ENCODE peak calls at places on chromosomes 12 and 14, in eight cellular contexts. One of them, this sample, is unnamed.

GRCh38 chr14:105857816-105858675 is 331.7 kb downstream of the TMEM121 start:
- DNase-seq in fibroblast of lung: no peak
- DNase-seq in lung: no peak
- DNase-seq in GM13977: no peak
- DNase-seq in upper lobe of left lung: peak
- DNase-seq in GM20000: peak
- DNase-seq in AG04450: no peak
- DNase-seq in heart right ventricle: no peak
- DNase-seq in this sample: peak

GRCh38 chr14:58882577-58883018 is 244.8 kb downstream of the DACT1 start:
- DNase-seq in heart right ventricle: no peak
- DNase-seq in GM13977: no peak
- DNase-seq in upper lobe of left lung: no peak
- DNase-seq in lung: no peak
- DNase-seq in GM20000: no peak
- DNase-seq in AG04450: no peak
- DNase-seq in fibroblast of lung: peak
- DNase-seq in this sample: no peak

GRCh38 chr12:76878045-76878898 is 547 bp downstream of the CSRP2 start:
- DNase-seq in upper lobe of left lung: peak
- DNase-seq in heart right ventricle: peak
- DNase-seq in GM13977: peak
- DNase-seq in AG04450: no peak
- DNase-seq in fibroblast of lung: peak
- DNase-seq in GM20000: peak
- DNase-seq in lung: no peak
- DNase-seq in this sample: peak

GRCh38 chr14:103723176-103724081 is 7.8 kb downstream of the ZFYVE21 start:
- DNase-seq in GM13977: no peak
- DNase-seq in AG04450: no peak
- DNase-seq in fibroblast of lung: no peak
- DNase-seq in GM20000: no peak
- DNase-seq in upper lobe of left lung: no peak
- DNase-seq in lung: no peak
- DNase-seq in heart right ventricle: no peak
- DNase-seq in this sample: no peak

GRCh38 chr14:67704484-67705089 is 2.9 kb downstream of the RDH12 start:
- DNase-seq in GM20000: peak
- DNase-seq in heart right ventricle: no peak
- DNase-seq in GM13977: peak
- DNase-seq in fibroblast of lung: peak
- DNase-seq in lung: no peak
- DNase-seq in AG04450: no peak
- DNase-seq in upper lobe of left lung: no peak
- DNase-seq in this sample: no peak

GRCh38 chr14:89855961-89856360 is 98.6 kb downstream of the EFCAB11 start:
- DNase-seq in GM20000: no peak
- DNase-seq in heart right ventricle: no peak
- DNase-seq in upper lobe of left lung: no peak
- DNase-seq in lung: no peak
- DNase-seq in GM13977: no peak
- DNase-seq in fibroblast of lung: peak
- DNase-seq in AG04450: peak
- DNase-seq in this sample: no peak

GRCh38 chr12:58176296-58176869 is 235.0 kb downstream of the ATP23 start:
- DNase-seq in GM13977: no peak
- DNase-seq in AG04450: no peak
- DNase-seq in lung: no peak
- DNase-seq in upper lobe of left lung: no peak
- DNase-seq in fibroblast of lung: peak
- DNase-seq in GM20000: no peak
- DNase-seq in heart right ventricle: no peak
- DNase-seq in this sample: no peak

GRCh38 chr14:49971156-49972141 is 78.6 kb downstream of the ARF6 start:
- DNase-seq in heart right ventricle: no peak
- DNase-seq in GM13977: peak
- DNase-seq in fibroblast of lung: peak
- DNase-seq in AG04450: no peak
- DNase-seq in upper lobe of left lung: no peak
- DNase-seq in GM20000: peak
- DNase-seq in lung: no peak
- DNase-seq in this sample: no peak

GRCh38 chr12:121815221-121815620 is 11.4 kb downstream of the SETD1B start:
- DNase-seq in fibroblast of lung: no peak
- DNase-seq in upper lobe of left lung: no peak
- DNase-seq in GM20000: no peak
- DNase-seq in AG04450: no peak
- DNase-seq in GM13977: no peak
- DNase-seq in heart right ventricle: no peak
- DNase-seq in lung: no peak
- DNase-seq in this sample: no peak

GRCh38 chr12:107243316-107243715 is 150.0 kb upstream of the CRY1 start:
- DNase-seq in lung: no peak
- DNase-seq in heart right ventricle: no peak
- DNase-seq in GM20000: no peak
- DNase-seq in upper lobe of left lung: no peak
- DNase-seq in GM13977: no peak
- DNase-seq in AG04450: no peak
- DNase-seq in fibroblast of lung: no peak
- DNase-seq in this sample: no peak

GRCh38 chr14:52844262-52845060 is 53.1 kb upstream of the GNPNAT1 start:
- DNase-seq in fibroblast of lung: no peak
- DNase-seq in GM13977: no peak
- DNase-seq in upper lobe of left lung: no peak
- DNase-seq in GM20000: no peak
- DNase-seq in AG04450: no peak
- DNase-seq in heart right ventricle: peak
- DNase-seq in lung: no peak
- DNase-seq in this sample: no peak

GRCh38 chr14:49992901-49993335 is 100.0 kb downstream of the ARF6 start:
- DNase-seq in upper lobe of left lung: no peak
- DNase-seq in AG04450: no peak
- DNase-seq in GM13977: peak
- DNase-seq in lung: no peak
- DNase-seq in GM20000: peak
- DNase-seq in fibroblast of lung: peak
- DNase-seq in heart right ventricle: no peak
- DNase-seq in this sample: no peak

GRCh38 chr12:54716284-54716683 is 68.1 kb upstream of the DCD start:
- DNase-seq in lung: no peak
- DNase-seq in fibroblast of lung: no peak
- DNase-seq in heart right ventricle: no peak
- DNase-seq in upper lobe of left lung: no peak
- DNase-seq in GM13977: no peak
- DNase-seq in GM20000: no peak
- DNase-seq in AG04450: no peak
- DNase-seq in this sample: no peak

GRCh38 chr12:47811070-47811391 is 8.7 kb downstream of the HDAC7 start:
- DNase-seq in GM13977: no peak
- DNase-seq in heart right ventricle: peak
- DNase-seq in fibroblast of lung: no peak
- DNase-seq in GM20000: no peak
- DNase-seq in upper lobe of left lung: no peak
- DNase-seq in AG04450: no peak
- DNase-seq in lung: no peak
- DNase-seq in this sample: no peak

GRCh38 chr14:31162910-31163649 is 44.5 kb downstream of the HECTD1 start:
- DNase-seq in GM20000: no peak
- DNase-seq in lung: no peak
- DNase-seq in heart right ventricle: no peak
- DNase-seq in AG04450: no peak
- DNase-seq in fibroblast of lung: no peak
- DNase-seq in upper lobe of left lung: no peak
- DNase-seq in GM13977: no peak
- DNase-seq in this sample: no peak

GRCh38 chr12:54723653-54724256 is 75.6 kb upstream of the DCD start:
- DNase-seq in upper lobe of left lung: no peak
- DNase-seq in GM20000: peak
- DNase-seq in GM13977: no peak
- DNase-seq in lung: no peak
- DNase-seq in heart right ventricle: no peak
- DNase-seq in AG04450: no peak
- DNase-seq in fibroblast of lung: peak
- DNase-seq in this sample: no peak

GRCh38 chr12:116347265-116347664 is 69.8 kb upstream of the MED13L start:
- DNase-seq in AG04450: no peak
- DNase-seq in heart right ventricle: no peak
- DNase-seq in lung: no peak
- DNase-seq in GM13977: no peak
- DNase-seq in GM20000: no peak
- DNase-seq in fibroblast of lung: no peak
- DNase-seq in upper lobe of left lung: no peak
- DNase-seq in this sample: no peak

GRCh38 chr14:34501997-34502396 is 37.5 kb downstream of the EAPP start:
- DNase-seq in fibroblast of lung: peak
- DNase-seq in heart right ventricle: no peak
- DNase-seq in GM20000: no peak
- DNase-seq in upper lobe of left lung: no peak
- DNase-seq in GM13977: no peak
- DNase-seq in lung: no peak
- DNase-seq in AG04450: no peak
- DNase-seq in this sample: no peak

GRCh38 chr12:14418526-14418925 is 53.0 kb downstream of the ATF7IP start:
- DNase-seq in fibroblast of lung: peak
- DNase-seq in GM20000: no peak
- DNase-seq in upper lobe of left lung: no peak
- DNase-seq in heart right ventricle: no peak
- DNase-seq in AG04450: no peak
- DNase-seq in GM13977: no peak
- DNase-seq in lung: no peak
- DNase-seq in this sample: no peak

GRCh38 chr14:105879503-105879866 is 353.1 kb downstream of the TMEM121 start:
- DNase-seq in GM20000: no peak
- DNase-seq in heart right ventricle: peak
- DNase-seq in upper lobe of left lung: peak
- DNase-seq in GM13977: no peak
- DNase-seq in lung: no peak
- DNase-seq in AG04450: no peak
- DNase-seq in fibroblast of lung: no peak
- DNase-seq in this sample: peak

GRCh38 chr12:52650520-52651081 is 1.4 kb downstream of the KRT2 start:
- DNase-seq in GM20000: no peak
- DNase-seq in AG04450: no peak
- DNase-seq in fibroblast of lung: no peak
- DNase-seq in heart right ventricle: no peak
- DNase-seq in lung: no peak
- DNase-seq in GM13977: no peak
- DNase-seq in upper lobe of left lung: no peak
- DNase-seq in this sample: no peak

GRCh38 chr14:76891436-76891835 is 65.2 kb downstream of the LRRC74A start:
- DNase-seq in GM13977: no peak
- DNase-seq in GM20000: no peak
- DNase-seq in fibroblast of lung: no peak
- DNase-seq in upper lobe of left lung: no peak
- DNase-seq in heart right ventricle: no peak
- DNase-seq in lung: no peak
- DNase-seq in AG04450: no peak
- DNase-seq in this sample: no peak

GRCh38 chr12:4809449-4810218 is 89.4 kb downstream of the GALNT8 start:
- DNase-seq in GM13977: no peak
- DNase-seq in fibroblast of lung: no peak
- DNase-seq in heart right ventricle: no peak
- DNase-seq in AG04450: no peak
- DNase-seq in GM20000: peak
- DNase-seq in upper lobe of left lung: peak
- DNase-seq in lung: no peak
- DNase-seq in this sample: no peak
- TF ChIP-seq CTCF in GM13977: peak
- TF ChIP-seq CTCF in fibroblast of lung: no peak
- TF ChIP-seq CTCF in heart right ventricle: no peak
- TF ChIP-seq CTCF in AG04450: no peak
- TF ChIP-seq CTCF in GM20000: no peak
- TF ChIP-seq CTCF in upper lobe of left lung: no peak
- TF ChIP-seq CTCF in lung: no peak
- TF ChIP-seq CTCF in this sample: peak

DNA sequence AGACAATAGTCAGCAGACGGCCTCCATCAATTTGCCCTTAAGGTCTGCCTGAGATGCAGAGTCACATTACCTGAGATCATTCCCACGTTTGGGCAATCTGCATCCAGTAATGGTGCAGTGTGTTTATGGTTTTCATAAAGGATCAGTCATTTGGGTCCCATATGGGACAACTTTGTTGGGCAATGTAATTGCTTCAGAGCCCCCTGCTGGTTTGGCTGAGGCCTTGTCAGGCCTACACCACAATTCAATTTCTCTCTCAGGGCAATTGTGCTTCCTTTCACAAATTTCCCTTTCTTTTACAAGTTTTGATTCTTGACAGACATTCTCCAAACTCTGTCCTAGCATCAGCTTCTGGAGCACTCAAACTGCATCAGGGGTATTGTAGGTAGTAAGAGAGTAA is 191.2 kb upstream of the SSTR1 start:
- DNase-seq in GM13977: no peak
- DNase-seq in GM20000: no peak
- DNase-seq in heart right ventricle: no peak
- DNase-seq in upper lobe of left lung: no peak
- DNase-seq in lung: no peak
- DNase-seq in fibroblast of lung: no peak
- DNase-seq in AG04450: no peak
- DNase-seq in this sample: no peak
- TF ChIP-seq CTCF in GM13977: peak
- TF ChIP-seq CTCF in GM20000: no peak
- TF ChIP-seq CTCF in heart right ventricle: no peak
- TF ChIP-seq CTCF in upper lobe of left lung: no peak
- TF ChIP-seq CTCF in lung: no peak
- TF ChIP-seq CTCF in fibroblast of lung: peak
- TF ChIP-seq CTCF in AG04450: peak
- TF ChIP-seq CTCF in this sample: peak

GRCh38 chr12:3537916-3538690 is 47.1 kb downstream of the PRMT8 start:
- DNase-seq in GM13977: no peak
- DNase-seq in heart right ventricle: no peak
- DNase-seq in AG04450: no peak
- DNase-seq in upper lobe of left lung: no peak
- DNase-seq in fibroblast of lung: no peak
- DNase-seq in GM20000: no peak
- DNase-seq in lung: no peak
- DNase-seq in this sample: no peak
- TF ChIP-seq CTCF in GM13977: no peak
- TF ChIP-seq CTCF in heart right ventricle: no peak
- TF ChIP-seq CTCF in AG04450: no peak
- TF ChIP-seq CTCF in upper lobe of left lung: no peak
- TF ChIP-seq CTCF in fibroblast of lung: no peak
- TF ChIP-seq CTCF in GM20000: no peak
- TF ChIP-seq CTCF in lung: no peak
- TF ChIP-seq CTCF in this sample: no peak

GRCh38 chr14:92203116-92203515 is 81.3 kb downstream of the CPSF2 start:
- DNase-seq in GM13977: no peak
- DNase-seq in lung: no peak
- DNase-seq in fibroblast of lung: no peak
- DNase-seq in AG04450: no peak
- DNase-seq in GM20000: no peak
- DNase-seq in heart right ventricle: no peak
- DNase-seq in upper lobe of left lung: no peak
- DNase-seq in this sample: no peak

GRCh38 chr14:92198804-92199203 is 77.0 kb downstream of the CPSF2 start:
- DNase-seq in lung: no peak
- DNase-seq in AG04450: no peak
- DNase-seq in GM13977: no peak
- DNase-seq in fibroblast of lung: no peak
- DNase-seq in heart right ventricle: no peak
- DNase-seq in upper lobe of left lung: no peak
- DNase-seq in GM20000: no peak
- DNase-seq in this sample: no peak

GRCh38 chr14:92204792-92205191 is 83.0 kb downstream of the CPSF2 start:
- DNase-seq in GM20000: no peak
- DNase-seq in GM13977: no peak
- DNase-seq in heart right ventricle: no peak
- DNase-seq in fibroblast of lung: no peak
- DNase-seq in lung: no peak
- DNase-seq in AG04450: no peak
- DNase-seq in upper lobe of left lung: no peak
- DNase-seq in this sample: no peak

GRCh38 chr14:92199763-92200162 is 78.0 kb downstream of the CPSF2 start:
- DNase-seq in lung: no peak
- DNase-seq in upper lobe of left lung: no peak
- DNase-seq in GM20000: no peak
- DNase-seq in heart right ventricle: no peak
- DNase-seq in GM13977: no peak
- DNase-seq in fibroblast of lung: no peak
- DNase-seq in AG04450: no peak
- DNase-seq in this sample: no peak
- TF ChIP-seq CTCF in lung: no peak
- TF ChIP-seq CTCF in upper lobe of left lung: no peak
- TF ChIP-seq CTCF in GM20000: no peak
- TF ChIP-seq CTCF in heart right ventricle: no peak
- TF ChIP-seq CTCF in GM13977: no peak
- TF ChIP-seq CTCF in fibroblast of lung: no peak
- TF ChIP-seq CTCF in AG04450: no peak
- TF ChIP-seq CTCF in this sample: peak